ENCODE peak calls at places on chromosomes 1 and 21, in six cellular contexts. O is SW480; F is activated CD4-positive, alpha-beta T cell treated with anti-CD3 and anti-CD28 coated beads, Interleukin-2, amount 50 U/mL, for 48 hours; C is NCI-H1436 treated with DMSO at 0.1 percent for 48 hours; Z is stimulated activated CD4-positive, alpha-beta T cell treated with anti-CD3 and anti-CD28 coated beads, Interleukin-1b, Interleukin-23, amount 100 ng/mL, for 24 hours; A is Right ventricle myocardium superior. H is an unnamed sample.

GRCh38 chr1:13702425-13703127 is 2.6 kb downstream of the PRDM2 start:
- DNase-seq in C (no peak), A (no peak), O (no peak), F (peak; percentile 53), Z (no peak), H (no peak)

GRCh38 chr1:5379176-5379759 is 613.0 kb downstream of the NPHP4 start:
- DNase-seq in A (no peak), Z (no peak), O (no peak), C (no peak), F (no peak), H (no peak)

GRCh38 chr1:86779308-86780191 is 75.2 kb downstream of the SH3GLB1 start:
- DNase-seq in Z (no peak), F (no peak), C (no peak), O (no peak), A (no peak), H (no peak)

GRCh38 chr21:24290151-24290833 is 1317.0 kb downstream of the MRPL39 start:
- DNase-seq in Z (peak; percentile 0), F (peak; percentile 0), O (peak; percentile 27), A (no peak), C (peak; percentile 78), H (no peak)

GRCh38 chr1:240122639-240123604 is 31.2 kb downstream of the FMN2 start:
- DNase-seq in O (peak; percentile 16), Z (no peak), A (no peak), C (peak; percentile 85), F (no peak), H (no peak)

GRCh38 chr1:37795340-37796110 is 1.9 kb downstream of the MANEAL start:
- DNase-seq in C (no peak), O (peak; percentile 73), A (peak; percentile 73), Z (peak; percentile 23), F (peak; percentile 61), H (peak; percentile 41)

GRCh38 chr1:115705085-115706008 is 63.2 kb downstream of the CASQ2 start:
- DNase-seq in A (no peak), C (no peak), O (no peak), Z (no peak), F (no peak), H (no peak)

GRCh38 chr1:225498539-225499135 is 70.8 kb upstream of the LBR start:
- DNase-seq in F (no peak), Z (no peak), C (peak; percentile 29), A (no peak), O (no peak), H (no peak)

GRCh38 chr1:186799689-186800054 is 29.1 kb upstream of the PLA2G4A start:
- DNase-seq in O (no peak), F (no peak), C (no peak), Z (no peak), A (no peak), H (no peak)

GRCh38 chr1:202168861-202169260 is 8.5 kb upstream of the PTPN7 start:
- DNase-seq in F (no peak), A (no peak), C (no peak), O (no peak), Z (no peak), H (no peak)

GRCh38 chr1:19311503-19311930 is 427 bp downstream of the AKR7A2 start:
- DNase-seq in C (no peak), O (peak; percentile 61), A (no peak), Z (no peak), F (peak; percentile 28), H (no peak)

GRCh38 chr1:15046487-15047165 is 106.9 kb upstream of the TMEM51 start:
- DNase-seq in A (peak; percentile 73), Z (peak; percentile 26), C (no peak), F (peak; percentile 57), O (peak; percentile 55), H (peak; percentile 66)

GRCh38 chr1:184520343-184520742 is 133.5 kb downstream of the C1orf21 start:
- DNase-seq in Z (no peak), C (no peak), O (no peak), A (no peak), F (no peak), H (no peak)

GRCh38 chr1:12245116-12245515 is 15.3 kb downstream of the VPS13D start:
- DNase-seq in C (no peak), O (no peak), F (no peak), A (no peak), Z (no peak), H (no peak)

GRCh38 chr1:167564592-167564991 is 11.0 kb upstream of the CREG1 start:
- DNase-seq in Z (no peak), C (no peak), F (no peak), A (no peak), O (peak; percentile 48), H (no peak)

GRCh38 chr1:75985827-75986226 is 53.6 kb upstream of the ASB17 start:
- DNase-seq in A (no peak), Z (no peak), C (no peak), F (no peak), O (no peak), H (no peak)

GRCh38 chr1:37561794-37562132 is 5.0 kb downstream of the DNALI1 start:
- DNase-seq in Z (no peak), A (no peak), O (peak; percentile 15), C (no peak), F (peak; percentile 43), H (no peak)

GRCh38 chr1:12314328-12314903 is 84.6 kb downstream of the VPS13D start:
- DNase-seq in F (no peak), C (no peak), Z (no peak), A (no peak), O (peak; percentile 46), H (no peak)